ENCODE peak calls at places on chromosome 10, in four cellular contexts. One of them, this sample, is unnamed.

GRCh38 chr10:72830625-72831024 is 62.9 kb upstream of the OIT3 start:
- DNase-seq in GM12891: no peak
- DNase-seq in HL-60: no peak
- DNase-seq in K562: no peak
- DNase-seq in this sample: no peak

GRCh38 chr10:108070789-108071188 is 906.3 kb upstream of the SORCS1 start:
- DNase-seq in GM12891: no peak
- DNase-seq in HL-60: no peak
- DNase-seq in K562: no peak
- DNase-seq in this sample: no peak

GRCh38 chr10:109784236-109784635 is 139.1 kb downstream of the XPNPEP1 start:
- DNase-seq in GM12891: no peak
- DNase-seq in HL-60: no peak
- DNase-seq in K562: no peak
- DNase-seq in this sample: no peak

GRCh38 chr10:109412353-109412752 is 511.0 kb downstream of the XPNPEP1 start:
- DNase-seq in GM12891: no peak
- DNase-seq in HL-60: no peak
- DNase-seq in K562: no peak
- DNase-seq in this sample: no peak

GRCh38 chr10:659710-660141 is 29.7 kb downstream of the DIP2C start:
- DNase-seq in GM12891: no peak
- DNase-seq in HL-60: no peak
- DNase-seq in K562: no peak
- DNase-seq in this sample: no peak

GRCh38 chr10:58886390-58886789 is 290.1 kb upstream of the PHYHIPL start:
- DNase-seq in GM12891: no peak
- DNase-seq in HL-60: no peak
- DNase-seq in K562: no peak
- DNase-seq in this sample: no peak

GRCh38 chr10:110919971-110920881 is 822 bp downstream of the SHOC2 start:
- DNase-seq in GM12891: no peak
- DNase-seq in HL-60: peak; percentile 63
- DNase-seq in K562: peak; percentile 47
- DNase-seq in this sample: peak; percentile 69

GRCh38 chr10:129467346-129468119 is 492 bp downstream of the MGMT start:
- DNase-seq in GM12891: no peak
- DNase-seq in HL-60: no peak
- DNase-seq in K562: no peak
- DNase-seq in this sample: no peak

GRCh38 chr10:84140036-84140379 is 699 bp downstream of the GHITM start:
- DNase-seq in GM12891: no peak
- DNase-seq in HL-60: no peak
- DNase-seq in K562: peak; percentile 65
- DNase-seq in this sample: no peak

GRCh38 chr10:49083256-49083655 is 32.1 kb downstream of the VSTM4 start:
- DNase-seq in GM12891: no peak
- DNase-seq in HL-60: no peak
- DNase-seq in K562: no peak
- DNase-seq in this sample: no peak

GRCh38 chr10:12716042-12716441 is 285.5 kb downstream of the CCDC3 start:
- DNase-seq in GM12891: no peak
- DNase-seq in HL-60: no peak
- DNase-seq in K562: no peak
- DNase-seq in this sample: no peak

GRCh38 chr10:12717981-12718707 is 283.4 kb downstream of the CCDC3 start:
- DNase-seq in GM12891: no peak
- DNase-seq in HL-60: no peak
- DNase-seq in K562: no peak
- DNase-seq in this sample: no peak

GRCh38 chr10:12720217-12720981 is 281.1 kb downstream of the CCDC3 start:
- DNase-seq in GM12891: no peak
- DNase-seq in HL-60: no peak
- DNase-seq in K562: no peak
- DNase-seq in this sample: no peak

GRCh38 chr10:12721334-12721733 is 280.2 kb downstream of the CCDC3 start:
- DNase-seq in GM12891: no peak
- DNase-seq in HL-60: no peak
- DNase-seq in K562: no peak
- DNase-seq in this sample: no peak

GRCh38 chr10:12719365-12719764 is 282.1 kb downstream of the CCDC3 start:
- DNase-seq in GM12891: no peak
- DNase-seq in HL-60: no peak
- DNase-seq in K562: no peak
- DNase-seq in this sample: no peak
- TF ChIP-seq SPI1 in GM12891: no peak
- TF ChIP-seq SPI1 in HL-60: no peak
- TF ChIP-seq SPI1 in K562: no peak
- TF ChIP-seq SPI1 in this sample: no peak

DNA sequence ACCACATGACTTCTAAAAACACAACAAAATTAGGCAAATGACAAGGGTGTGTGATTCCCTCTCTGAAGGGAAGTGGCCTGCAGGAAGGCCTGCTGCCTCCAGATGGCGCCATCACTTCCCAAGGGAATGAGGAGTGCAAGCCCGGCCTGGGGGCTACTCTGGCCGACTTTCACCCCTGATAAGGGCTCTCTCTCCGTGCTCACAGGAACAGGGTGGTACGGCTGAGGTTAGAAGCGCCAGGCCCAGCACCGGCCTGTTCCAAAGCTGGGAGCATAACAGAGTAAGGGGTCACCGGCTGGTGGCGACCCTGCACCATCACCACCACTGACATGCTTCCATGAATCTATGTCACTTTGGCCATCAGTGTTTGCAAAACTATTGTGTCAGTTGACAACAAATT is 13.1 kb downstream of the RBP3 start:
- DNase-seq in GM12891: peak; percentile 42
- DNase-seq in HL-60: no peak
- DNase-seq in K562: peak; percentile 76
- DNase-seq in this sample: no peak
- TF ChIP-seq SPI1 in GM12891: peak; percentile 47
- TF ChIP-seq SPI1 in HL-60: peak; percentile 64
- TF ChIP-seq SPI1 in K562: peak; percentile 89
- TF ChIP-seq SPI1 in this sample: peak; percentile 17

GRCh38 chr10:28993056-28993455 is 295.8 kb upstream of the LYZL1 start:
- DNase-seq in GM12891: no peak
- DNase-seq in HL-60: no peak
- DNase-seq in K562: no peak
- DNase-seq in this sample: no peak

GRCh38 chr10:28991326-28991725 is 297.5 kb upstream of the LYZL1 start:
- DNase-seq in GM12891: no peak
- DNase-seq in HL-60: no peak
- DNase-seq in K562: no peak
- DNase-seq in this sample: no peak

GRCh38 chr10:28995497-28995896 is 293.4 kb upstream of the LYZL1 start:
- DNase-seq in GM12891: no peak
- DNase-seq in HL-60: no peak
- DNase-seq in K562: no peak
- DNase-seq in this sample: no peak

GRCh38 chr10:28988980-28989379 is 299.9 kb upstream of the LYZL1 start:
- DNase-seq in GM12891: no peak
- DNase-seq in HL-60: no peak
- DNase-seq in K562: no peak
- DNase-seq in this sample: no peak

GRCh38 chr10:28991738-28992270 is 297.1 kb upstream of the LYZL1 start:
- DNase-seq in GM12891: no peak
- DNase-seq in HL-60: no peak
- DNase-seq in K562: peak; percentile 79
- DNase-seq in this sample: no peak
- TF ChIP-seq SPI1 in GM12891: no peak
- TF ChIP-seq SPI1 in HL-60: no peak
- TF ChIP-seq SPI1 in K562: no peak
- TF ChIP-seq SPI1 in this sample: no peak

GRCh38 chr10:103478671-103479070 is 369 bp downstream of the CALHM3 start:
- DNase-seq in GM12891: no peak
- DNase-seq in HL-60: no peak
- DNase-seq in K562: no peak
- DNase-seq in this sample: no peak
- TF ChIP-seq SPI1 in GM12891: no peak
- TF ChIP-seq SPI1 in HL-60: no peak
- TF ChIP-seq SPI1 in K562: no peak
- TF ChIP-seq SPI1 in this sample: no peak

This sample was measured in GM12878.